ENCODE peak calls at places on chromosomes 3 and 15, in six cellular contexts. One of them, this sample, is unnamed.

GRCh38 chr15:81363261-81363660 is 10.8 kb downstream of the TMC3 start:
- DNase-seq in neuronal stem cell: no peak
- DNase-seq in IMR-90: no peak
- DNase-seq in H1: no peak
- DNase-seq in trophoblast cell: no peak
- DNase-seq in mesenchymal stem cell: no peak
- DNase-seq in this sample: no peak

GRCh38 chr15:66253643-66254363 is at the start of gene MEGF11:
- DNase-seq in neuronal stem cell: no peak
- DNase-seq in IMR-90: peak
- DNase-seq in H1: peak
- DNase-seq in trophoblast cell: peak
- DNase-seq in mesenchymal stem cell: peak
- DNase-seq in this sample: peak

GRCh38 chr15:32104061-32104980 is 74.0 kb downstream of the CHRNA7 start:
- DNase-seq in neuronal stem cell: no peak
- DNase-seq in IMR-90: no peak
- DNase-seq in H1: no peak
- DNase-seq in trophoblast cell: no peak
- DNase-seq in mesenchymal stem cell: no peak
- DNase-seq in this sample: no peak

GRCh38 chr15:68930268-68931022 is at the start of gene SPESP1:
- DNase-seq in neuronal stem cell: no peak
- DNase-seq in IMR-90: peak
- DNase-seq in H1: no peak
- DNase-seq in trophoblast cell: peak
- DNase-seq in mesenchymal stem cell: no peak
- DNase-seq in this sample: no peak

GRCh38 chr3:156356537-156357363 is 198.2 kb downstream of the SSR3 start:
- DNase-seq in neuronal stem cell: no peak
- DNase-seq in IMR-90: peak
- DNase-seq in H1: no peak
- DNase-seq in trophoblast cell: no peak
- DNase-seq in mesenchymal stem cell: peak
- DNase-seq in this sample: no peak

GRCh38 chr15:101156509-101157159 is 95.2 kb downstream of the CHSY1 start:
- DNase-seq in neuronal stem cell: no peak
- DNase-seq in IMR-90: peak
- DNase-seq in H1: no peak
- DNase-seq in trophoblast cell: peak
- DNase-seq in mesenchymal stem cell: peak
- DNase-seq in this sample: no peak

GRCh38 chr3:168534761-168535160 is 439.0 kb upstream of the GOLIM4 start:
- DNase-seq in neuronal stem cell: no peak
- DNase-seq in IMR-90: no peak
- DNase-seq in H1: no peak
- DNase-seq in trophoblast cell: no peak
- DNase-seq in mesenchymal stem cell: no peak
- DNase-seq in this sample: no peak

GRCh38 chr15:80944818-80945217 is 44.8 kb downstream of the MESD start:
- DNase-seq in neuronal stem cell: no peak
- DNase-seq in IMR-90: no peak
- DNase-seq in H1: no peak
- DNase-seq in trophoblast cell: no peak
- DNase-seq in mesenchymal stem cell: no peak
- DNase-seq in this sample: no peak

GRCh38 chr3:20574746-20575145 is 388.7 kb upstream of the SGO1 start:
- DNase-seq in neuronal stem cell: no peak
- DNase-seq in IMR-90: peak
- DNase-seq in H1: no peak
- DNase-seq in trophoblast cell: peak
- DNase-seq in mesenchymal stem cell: peak
- DNase-seq in this sample: no peak

GRCh38 chr3:44883213-44883955 is 9.0 kb downstream of the TGM4 start:
- DNase-seq in neuronal stem cell: no peak
- DNase-seq in IMR-90: no peak
- DNase-seq in H1: no peak
- DNase-seq in trophoblast cell: no peak
- DNase-seq in mesenchymal stem cell: no peak
- DNase-seq in this sample: no peak

GRCh38 chr3:179292440-179292839 is 30.4 kb upstream of the ZNF639 start:
- DNase-seq in neuronal stem cell: no peak
- DNase-seq in IMR-90: peak
- DNase-seq in H1: no peak
- DNase-seq in trophoblast cell: no peak
- DNase-seq in mesenchymal stem cell: peak
- DNase-seq in this sample: no peak

GRCh38 chr3:149163066-149163465 is 33.6 kb downstream of the HPS3 start:
- DNase-seq in neuronal stem cell: no peak
- DNase-seq in IMR-90: no peak
- DNase-seq in H1: no peak
- DNase-seq in trophoblast cell: no peak
- DNase-seq in mesenchymal stem cell: no peak
- DNase-seq in this sample: no peak

GRCh38 chr15:88139936-88140335 is 116.6 kb downstream of the NTRK3 start:
- DNase-seq in neuronal stem cell: no peak
- DNase-seq in IMR-90: no peak
- DNase-seq in H1: no peak
- DNase-seq in trophoblast cell: no peak
- DNase-seq in mesenchymal stem cell: no peak
- DNase-seq in this sample: no peak

GRCh38 chr3:37761583-37761982 is 100.1 kb upstream of the CTDSPL start:
- DNase-seq in neuronal stem cell: no peak
- DNase-seq in IMR-90: no peak
- DNase-seq in H1: no peak
- DNase-seq in trophoblast cell: no peak
- DNase-seq in mesenchymal stem cell: no peak
- DNase-seq in this sample: no peak

GRCh38 chr3:23696842-23697241 is 108.9 kb upstream of the UBE2E1 start:
- DNase-seq in neuronal stem cell: no peak
- DNase-seq in IMR-90: peak
- DNase-seq in H1: no peak
- DNase-seq in trophoblast cell: peak
- DNase-seq in mesenchymal stem cell: peak
- DNase-seq in this sample: no peak

GRCh38 chr3:51336261-51336660 is 48.8 kb upstream of the MANF start:
- DNase-seq in neuronal stem cell: no peak
- DNase-seq in IMR-90: no peak
- DNase-seq in H1: no peak
- DNase-seq in trophoblast cell: no peak
- DNase-seq in mesenchymal stem cell: no peak
- DNase-seq in this sample: peak

GRCh38 chr3:38040400-38040799 is 1.4 kb downstream of the DLEC1 start:
- DNase-seq in neuronal stem cell: no peak
- DNase-seq in IMR-90: no peak
- DNase-seq in H1: no peak
- DNase-seq in trophoblast cell: no peak
- DNase-seq in mesenchymal stem cell: no peak
- DNase-seq in this sample: no peak

GRCh38 chr3:37852097-37852496 is 9.6 kb upstream of the CTDSPL start:
- DNase-seq in neuronal stem cell: no peak
- DNase-seq in IMR-90: peak
- DNase-seq in H1: no peak
- DNase-seq in trophoblast cell: peak
- DNase-seq in mesenchymal stem cell: peak
- DNase-seq in this sample: no peak

GRCh38 chr15:93831641-93832040 is 399.7 kb upstream of the MCTP2 start:
- DNase-seq in neuronal stem cell: no peak
- DNase-seq in IMR-90: no peak
- DNase-seq in H1: no peak
- DNase-seq in trophoblast cell: no peak
- DNase-seq in mesenchymal stem cell: no peak
- DNase-seq in this sample: no peak

GRCh38 chr3:174219738-174220137 is 639.4 kb upstream of the NAALADL2 start:
- DNase-seq in neuronal stem cell: no peak
- DNase-seq in IMR-90: no peak
- DNase-seq in H1: no peak
- DNase-seq in trophoblast cell: peak
- DNase-seq in mesenchymal stem cell: no peak
- DNase-seq in this sample: no peak

GRCh38 chr15:51706931-51707608 is 25.8 kb downstream of the SCG3 start:
- DNase-seq in neuronal stem cell: no peak
- DNase-seq in IMR-90: no peak
- DNase-seq in H1: no peak
- DNase-seq in trophoblast cell: no peak
- DNase-seq in mesenchymal stem cell: peak
- DNase-seq in this sample: no peak

GRCh38 chr3:45414823-45415222 is 26.4 kb downstream of the LARS2 start:
- DNase-seq in neuronal stem cell: no peak
- DNase-seq in IMR-90: no peak
- DNase-seq in H1: no peak
- DNase-seq in trophoblast cell: no peak
- DNase-seq in mesenchymal stem cell: no peak
- DNase-seq in this sample: no peak

GRCh38 chr15:95558916-95559315 is 771.6 kb upstream of the NR2F2 start:
- DNase-seq in neuronal stem cell: no peak
- DNase-seq in IMR-90: peak
- DNase-seq in H1: no peak
- DNase-seq in trophoblast cell: no peak
- DNase-seq in mesenchymal stem cell: no peak
- DNase-seq in this sample: no peak

GRCh38 chr3:112653209-112653871 is 12.4 kb upstream of the CCDC80 start:
- DNase-seq in neuronal stem cell: no peak
- DNase-seq in IMR-90: peak
- DNase-seq in H1: no peak
- DNase-seq in trophoblast cell: peak
- DNase-seq in mesenchymal stem cell: peak
- DNase-seq in this sample: no peak

GRCh38 chr3:149480326-149481017 is 6.0 kb downstream of the TM4SF4 start:
- DNase-seq in neuronal stem cell: peak
- DNase-seq in IMR-90: peak
- DNase-seq in H1: peak
- DNase-seq in trophoblast cell: peak
- DNase-seq in mesenchymal stem cell: peak
- DNase-seq in this sample: peak

GRCh38 chr3:122268257-122269024 is 56.6 kb upstream of the CSTA start:
- DNase-seq in neuronal stem cell: no peak
- DNase-seq in IMR-90: no peak
- DNase-seq in H1: no peak
- DNase-seq in trophoblast cell: no peak
- DNase-seq in mesenchymal stem cell: peak
- DNase-seq in this sample: no peak

GRCh38 chr3:119243712-119244111 is 3.0 kb upstream of the B4GALT4 start:
- DNase-seq in neuronal stem cell: no peak
- DNase-seq in IMR-90: no peak
- DNase-seq in H1: no peak
- DNase-seq in trophoblast cell: no peak
- DNase-seq in mesenchymal stem cell: no peak
- DNase-seq in this sample: no peak

GRCh38 chr3:82001276-82001953 is 240.0 kb upstream of the GBE1 start:
- DNase-seq in neuronal stem cell: no peak
- DNase-seq in IMR-90: no peak
- DNase-seq in H1: no peak
- DNase-seq in trophoblast cell: no peak
- DNase-seq in mesenchymal stem cell: no peak
- DNase-seq in this sample: no peak
- H3K14ac ChIP-seq in neuronal stem cell: no peak
- H3K14ac ChIP-seq in IMR-90: no peak
- H3K14ac ChIP-seq in H1: no peak
- H3K14ac ChIP-seq in trophoblast cell: no peak
- H3K14ac ChIP-seq in mesenchymal stem cell: no peak
- H3K14ac ChIP-seq in this sample: no peak

GRCh38 chr15:27254801-27255200 is 283.8 kb downstream of the GABRG3 start:
- DNase-seq in neuronal stem cell: no peak
- DNase-seq in IMR-90: no peak
- DNase-seq in H1: no peak
- DNase-seq in trophoblast cell: no peak
- DNase-seq in mesenchymal stem cell: no peak
- DNase-seq in this sample: no peak
- H3K14ac ChIP-seq in neuronal stem cell: peak
- H3K14ac ChIP-seq in IMR-90: no peak
- H3K14ac ChIP-seq in H1: no peak
- H3K14ac ChIP-seq in trophoblast cell: no peak
- H3K14ac ChIP-seq in mesenchymal stem cell: no peak
- H3K14ac ChIP-seq in this sample: no peak

GRCh38 chr15:62899090-62899493 is 143.5 kb upstream of the TPM1 start:
- DNase-seq in neuronal stem cell: no peak
- DNase-seq in IMR-90: no peak
- DNase-seq in H1: no peak
- DNase-seq in trophoblast cell: peak
- DNase-seq in mesenchymal stem cell: no peak
- DNase-seq in this sample: no peak

GRCh38 chr15:62901087-62901486 is 141.5 kb upstream of the TPM1 start:
- DNase-seq in neuronal stem cell: no peak
- DNase-seq in IMR-90: no peak
- DNase-seq in H1: no peak
- DNase-seq in trophoblast cell: no peak
- DNase-seq in mesenchymal stem cell: no peak
- DNase-seq in this sample: no peak

GRCh38 chr15:62902821-62903220 is 139.7 kb upstream of the TPM1 start:
- DNase-seq in neuronal stem cell: no peak
- DNase-seq in IMR-90: no peak
- DNase-seq in H1: no peak
- DNase-seq in trophoblast cell: no peak
- DNase-seq in mesenchymal stem cell: no peak
- DNase-seq in this sample: peak

GRCh38 chr15:62901916-62902554 is 140.5 kb upstream of the TPM1 start:
- DNase-seq in neuronal stem cell: no peak
- DNase-seq in IMR-90: no peak
- DNase-seq in H1: no peak
- DNase-seq in trophoblast cell: no peak
- DNase-seq in mesenchymal stem cell: no peak
- DNase-seq in this sample: no peak

DNA sequence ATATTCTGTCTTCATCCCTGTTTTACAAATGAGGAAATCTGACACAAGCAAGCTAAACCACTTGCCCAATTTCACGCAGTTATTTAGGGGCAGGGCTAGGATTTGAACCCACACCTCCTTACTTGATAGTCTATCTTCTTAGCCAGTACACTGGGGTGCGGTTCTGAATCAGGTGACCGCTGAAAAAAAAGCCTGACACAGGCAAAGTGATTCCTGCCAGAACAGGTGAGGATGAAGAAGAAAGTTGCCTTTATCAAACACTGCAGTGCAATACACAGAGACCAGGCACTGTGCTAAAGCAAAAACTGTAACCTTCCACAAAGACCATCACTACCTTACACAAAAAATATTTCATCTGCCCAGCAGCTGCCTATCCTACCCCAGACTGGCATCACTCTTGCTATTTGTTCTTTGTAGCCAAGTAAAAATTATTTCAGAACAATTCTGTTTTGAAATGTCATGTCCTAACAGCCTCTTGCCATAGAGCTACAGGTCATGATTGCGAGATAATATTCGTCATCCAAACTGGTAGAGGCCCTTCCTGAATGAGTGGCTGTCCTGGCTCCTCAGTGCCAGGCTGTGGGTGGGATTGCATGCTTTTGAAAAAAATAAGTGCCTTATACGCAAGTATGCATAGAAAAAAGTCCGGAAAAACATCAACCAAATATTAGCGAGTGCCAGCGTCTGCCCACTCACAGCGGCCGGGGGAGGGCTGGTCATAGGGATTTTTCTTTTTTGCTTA is 142.3 kb upstream of the TPM1 start:
- DNase-seq in neuronal stem cell: no peak
- DNase-seq in IMR-90: no peak
- DNase-seq in H1: no peak
- DNase-seq in trophoblast cell: peak
- DNase-seq in mesenchymal stem cell: peak
- DNase-seq in this sample: no peak
- H3K14ac ChIP-seq in neuronal stem cell: no peak
- H3K14ac ChIP-seq in IMR-90: no peak
- H3K14ac ChIP-seq in H1: no peak
- H3K14ac ChIP-seq in trophoblast cell: peak
- H3K14ac ChIP-seq in mesenchymal stem cell: no peak
- H3K14ac ChIP-seq in this sample: no peak

GRCh38 chr3:132593950-132594328 is 3.1 kb upstream of the ACKR4 start:
- DNase-seq in neuronal stem cell: no peak
- DNase-seq in IMR-90: peak
- DNase-seq in H1: no peak
- DNase-seq in trophoblast cell: peak
- DNase-seq in mesenchymal stem cell: peak
- DNase-seq in this sample: no peak
- H3K14ac ChIP-seq in neuronal stem cell: no peak
- H3K14ac ChIP-seq in IMR-90: peak
- H3K14ac ChIP-seq in H1: no peak
- H3K14ac ChIP-seq in trophoblast cell: no peak
- H3K14ac ChIP-seq in mesenchymal stem cell: no peak
- H3K14ac ChIP-seq in this sample: no peak

This sample was measured in H9.